ENCODE peak calls at places on chromosomes 12 and 14, in six cellular contexts. J is HepG2, T is SK-N-SH, A is K562, I is GM12878, U is HCT116. P is an unnamed sample.

GRCh38 chr14:99037777-99038176 is 234.2 kb downstream of the BCL11B start:
- DNase-seq in I (no peak), A (peak), U (no peak), J (no peak), T (no peak), P (no peak)

GRCh38 chr12:89935850-89936249 is 227.2 kb upstream of the ATP2B1 start:
- DNase-seq in I (peak), A (no peak), T (no peak), U (no peak), J (no peak), P (no peak)

GRCh38 chr12:585062-586061 is 77.9 kb downstream of the NINJ2 start:
- DNase-seq in I (no peak), A (no peak), T (no peak), J (peak), U (no peak), P (peak)

GRCh38 chr12:66648336-66648735 is 30.5 kb downstream of the GRIP1 start:
- DNase-seq in U (no peak), A (no peak), J (peak), T (no peak), I (no peak), P (no peak)

GRCh38 chr12:94873368-94874085 is 130.0 kb downstream of the NDUFA12 start:
- DNase-seq in T (peak), I (no peak), A (no peak), J (no peak), U (no peak), P (no peak)

GRCh38 chr12:54413284-54414190 is 5.5 kb downstream of the ITGA5 start:
- DNase-seq in I (no peak), J (no peak), U (no peak), T (no peak), A (no peak), P (no peak)

GRCh38 chr12:18502422-18502821 is 235.4 kb downstream of the PLCZ1 start:
- DNase-seq in U (no peak), A (no peak), J (peak), T (no peak), I (no peak), P (no peak)

GRCh38 chr14:21313512-21313911 is 33.6 kb downstream of the RPGRIP1 start:
- DNase-seq in U (no peak), I (no peak), T (no peak), J (no peak), A (no peak), P (no peak)

GRCh38 chr14:94317259-94317658 is 5.9 kb downstream of the SERPINA6 start:
- DNase-seq in U (no peak), T (no peak), A (no peak), J (peak), I (no peak), P (no peak)

GRCh38 chr12:1184402-1184801 is 193.4 kb downstream of the ERC1 start:
- DNase-seq in T (no peak), A (no peak), J (no peak), U (no peak), I (no peak), P (no peak)

GRCh38 chr12:42612258-42612608 is 22.7 kb upstream of the PRICKLE1 start:
- DNase-seq in I (no peak), J (no peak), T (no peak), U (no peak), A (no peak), P (no peak)

GRCh38 chr12:74292351-74293194 is 245.1 kb upstream of the ATXN7L3B start:
- DNase-seq in T (no peak), J (no peak), I (no peak), U (no peak), A (peak), P (no peak)

GRCh38 chr12:3453947-3454675 is 36.9 kb upstream of the PRMT8 start:
- DNase-seq in I (no peak), J (no peak), T (no peak), A (no peak), U (peak), P (peak)

GRCh38 chr14:50944647-50945413 is 547 bp upstream of the PYGL start:
- DNase-seq in A (no peak), I (no peak), U (peak), J (peak), T (no peak), P (peak)

GRCh38 chr12:76183459-76184186 is 99.1 kb upstream of the NAP1L1 start:
- DNase-seq in J (peak), U (peak), I (peak), T (no peak), A (peak), P (peak)

GRCh38 chr14:68279777-68280233 is 460.2 kb downstream of the RAD51B start:
- DNase-seq in U (no peak), A (no peak), I (peak), J (no peak), T (no peak), P (no peak)

GRCh38 chr12:75389061-75389460 is 1.8 kb upstream of the GLIPR1L2 start:
- DNase-seq in I (no peak), T (peak), U (peak), A (no peak), J (no peak), P (peak)

GRCh38 chr12:49609059-49609874 is 3.8 kb upstream of the FAM186B start:
- DNase-seq in U (no peak), T (no peak), I (no peak), A (no peak), J (no peak), P (no peak)

GRCh38 chr14:76217179-76217578 is 65.5 kb downstream of the GPATCH2L start:
- DNase-seq in I (no peak), A (no peak), J (no peak), U (no peak), T (no peak), P (no peak)

GRCh38 chr14:101770183-101770582 is 8.7 kb downstream of the PPP2R5C start:
- DNase-seq in A (no peak), T (no peak), U (no peak), I (no peak), J (no peak), P (no peak)

GRCh38 chr12:69655616-69656336 is 43.3 kb downstream of the BEST3 start:
- DNase-seq in U (no peak), I (no peak), J (peak), T (no peak), A (no peak), P (peak)

GRCh38 chr12:1544991-1545700 is 49.2 kb downstream of the FBXL14 start:
- DNase-seq in A (no peak), T (no peak), U (peak), I (no peak), J (peak), P (no peak)

GRCh38 chr12:116360579-116361403 is 83.3 kb upstream of the MED13L start:
- DNase-seq in J (no peak), U (no peak), A (peak), T (no peak), I (no peak), P (no peak)

GRCh38 chr12:80045594-80045993 is 53.7 kb upstream of the OTOGL start:
- DNase-seq in T (no peak), A (no peak), J (no peak), I (no peak), U (no peak), P (no peak)

GRCh38 chr14:77023001-77023996 is 5.2 kb downstream of the IRF2BPL start:
- DNase-seq in J (peak), T (peak), U (no peak), I (no peak), A (no peak), P (no peak)

GRCh38 chr12:77591959-77592358 is 238.7 kb upstream of the NAV3 start:
- DNase-seq in J (no peak), A (no peak), T (no peak), I (no peak), U (no peak), P (no peak)

GRCh38 chr12:70543444-70543843 is 93.8 kb downstream of the PTPRB start:
- DNase-seq in I (no peak), U (peak), T (no peak), A (no peak), J (peak), P (peak)

GRCh38 chr12:807041-807717 is 54.8 kb downstream of the WNK1 start:
- DNase-seq in A (no peak), U (no peak), J (no peak), T (no peak), I (peak), P (no peak)

GRCh38 chr12:52890417-52890816 is 14.5 kb downstream of the KRT8 start:
- DNase-seq in I (no peak), T (no peak), U (no peak), J (no peak), A (no peak), P (no peak)

GRCh38 chr14:63224196-63224595 is 20.0 kb downstream of the RHOJ start:
- DNase-seq in A (no peak), U (no peak), J (no peak), I (no peak), T (no peak), P (no peak)

GRCh38 chr14:69475194-69475818 is 9.2 kb upstream of the PLEKHD1 start:
- DNase-seq in J (peak), U (no peak), I (no peak), T (peak), A (peak), P (peak)

GRCh38 chr12:112134731-112135130 is 9.4 kb downstream of the TRAFD1 start:
- DNase-seq in J (no peak), I (no peak), A (no peak), T (no peak), U (no peak), P (no peak)

GRCh38 chr14:34833545-34834523 is 41.3 kb downstream of the BAZ1A start:
- DNase-seq in A (no peak), J (no peak), I (no peak), U (no peak), T (no peak), P (no peak)

GRCh38 chr14:104940526-104941150 is 16.0 kb downstream of the PLD4 start:
- DNase-seq in U (no peak), A (no peak), I (no peak), T (no peak), J (no peak), P (no peak)
- TF ChIP-seq CTCF in U (peak), A (peak), I (peak), T (no peak), J (peak), P (no peak)

GRCh38 chr12:46386360-46386867 is 13.8 kb upstream of the SLC38A2 start:
- DNase-seq in U (no peak), I (no peak), J (peak), A (no peak), T (no peak), P (peak)

GRCh38 chr12:46386877-46387629 is 14.5 kb upstream of the SLC38A2 start:
- DNase-seq in U (no peak), I (no peak), T (no peak), A (peak), J (no peak), P (peak)

GRCh38 chr12:46388427-46388992 is 15.9 kb upstream of the SLC38A2 start:
- DNase-seq in I (peak), A (no peak), J (no peak), U (no peak), T (no peak), P (no peak)

GRCh38 chr12:46389130-46389616 is 16.6 kb upstream of the SLC38A2 start:
- DNase-seq in I (no peak), U (no peak), J (no peak), T (no peak), A (no peak), P (no peak)

GRCh38 chr12:46387697-46388096 is 15.1 kb upstream of the SLC38A2 start:
- DNase-seq in U (no peak), I (no peak), A (no peak), J (no peak), T (no peak), P (no peak)
- TF ChIP-seq REST in U (no peak), I (no peak), A (no peak), J (no peak), T (no peak), P (no peak)

GRCh38 chr14:75002392-75003249 is at the start of gene EIF2B2:
- DNase-seq in U (peak), J (peak), T (peak), A (peak), I (peak), P (peak)

GRCh38 chr14:75005357-75005756 is 2.6 kb downstream of the EIF2B2 start:
- DNase-seq in T (no peak), J (no peak), U (no peak), A (no peak), I (no peak), P (no peak)

GRCh38 chr14:75003250-75004027 is 718 bp downstream of the EIF2B2 start:
- DNase-seq in I (no peak), A (peak), J (no peak), T (no peak), U (no peak), P (no peak)

GRCh38 chr14:75001899-75002298 is 822 bp upstream of the EIF2B2 start:
- DNase-seq in U (no peak), A (no peak), J (no peak), T (no peak), I (no peak), P (no peak)

GRCh38 chr14:75001261-75001660 is 1.5 kb upstream of the EIF2B2 start:
- DNase-seq in J (no peak), U (no peak), T (no peak), I (no peak), A (no peak), P (no peak)
- TF ChIP-seq MAX in J (no peak), U (no peak), T (no peak), I (no peak), A (no peak), P (no peak)

GRCh38 chr12:120265203-120265482 is 387 bp downstream of the PXN start:
- DNase-seq in T (no peak), A (no peak), U (no peak), I (no peak), J (no peak), P (no peak)
- TF ChIP-seq CTCF in T (no peak), A (no peak), U (no peak), I (no peak), J (no peak), P (no peak)